ENCODE peak calls at places on chromosomes 13 and 19, in five cellular contexts. One of them, this sample, is unnamed. For H3K4me1, the result is how much of the 10 kb centered on the place peaks cover.

GRCh38 chr13:59043016-59043415 is 1120.7 kb downstream of the DIAPH3 start:
- DNase-seq in adrenal gland: no peak
- DNase-seq in endothelial cell of umbilical vein: no peak
- DNase-seq in A549: no peak
- DNase-seq in tibial nerve: no peak
- DNase-seq in this sample: no peak

GRCh38 chr13:105565328-105565727 is 970.1 kb downstream of the EFNB2 start:
- DNase-seq in adrenal gland: no peak
- DNase-seq in endothelial cell of umbilical vein: no peak
- DNase-seq in A549: no peak
- DNase-seq in tibial nerve: no peak
- DNase-seq in this sample: no peak

GRCh38 chr13:81138353-81138995 is 797.5 kb upstream of the SPRY2 start:
- DNase-seq in adrenal gland: no peak
- DNase-seq in endothelial cell of umbilical vein: no peak
- DNase-seq in A549: no peak
- DNase-seq in tibial nerve: no peak
- DNase-seq in this sample: no peak

GRCh38 chr13:97574926-97575325 is 141.0 kb downstream of the RAP2A start:
- DNase-seq in adrenal gland: peak
- DNase-seq in endothelial cell of umbilical vein: peak
- DNase-seq in A549: no peak
- DNase-seq in tibial nerve: no peak
- DNase-seq in this sample: no peak

GRCh38 chr19:12930002-12930645 is 3.4 kb downstream of the FARSA start:
- DNase-seq in adrenal gland: no peak
- DNase-seq in endothelial cell of umbilical vein: no peak
- DNase-seq in A549: no peak
- DNase-seq in tibial nerve: no peak
- DNase-seq in this sample: no peak

GRCh38 chr13:27979001-27979643 is 9.4 kb downstream of the URAD start:
- DNase-seq in adrenal gland: no peak
- DNase-seq in endothelial cell of umbilical vein: no peak
- DNase-seq in A549: no peak
- DNase-seq in tibial nerve: no peak
- DNase-seq in this sample: no peak

GRCh38 chr19:47643281-47643680 is 34.3 kb downstream of the BICRA start:
- DNase-seq in adrenal gland: no peak
- DNase-seq in endothelial cell of umbilical vein: no peak
- DNase-seq in A549: no peak
- DNase-seq in tibial nerve: no peak
- DNase-seq in this sample: no peak

GRCh38 chr13:50521750-50522149 is 321.7 kb downstream of the DLEU7 start:
- DNase-seq in adrenal gland: peak
- DNase-seq in endothelial cell of umbilical vein: no peak
- DNase-seq in A549: no peak
- DNase-seq in tibial nerve: no peak
- DNase-seq in this sample: no peak

GRCh38 chr19:40263440-40264313 is 21.5 kb downstream of the AKT2 start:
- DNase-seq in adrenal gland: no peak
- DNase-seq in endothelial cell of umbilical vein: no peak
- DNase-seq in A549: no peak
- DNase-seq in tibial nerve: no peak
- DNase-seq in this sample: no peak

GRCh38 chr13:27465611-27466010 is 15.2 kb upstream of the MTIF3 start:
- DNase-seq in adrenal gland: no peak
- DNase-seq in endothelial cell of umbilical vein: peak
- DNase-seq in A549: no peak
- DNase-seq in tibial nerve: no peak
- DNase-seq in this sample: no peak

GRCh38 chr19:2215281-2215751 is 20.8 kb downstream of the PLEKHJ1 start:
- DNase-seq in adrenal gland: no peak
- DNase-seq in endothelial cell of umbilical vein: no peak
- DNase-seq in A549: no peak
- DNase-seq in tibial nerve: no peak
- DNase-seq in this sample: no peak

GRCh38 chr19:2210987-2211740 is 25.0 kb downstream of the PLEKHJ1 start:
- DNase-seq in adrenal gland: no peak
- DNase-seq in endothelial cell of umbilical vein: no peak
- DNase-seq in A549: no peak
- DNase-seq in tibial nerve: no peak
- DNase-seq in this sample: no peak

GRCh38 chr19:2214253-2214652 is 21.9 kb downstream of the PLEKHJ1 start:
- DNase-seq in adrenal gland: no peak
- DNase-seq in endothelial cell of umbilical vein: no peak
- DNase-seq in A549: no peak
- DNase-seq in tibial nerve: no peak
- DNase-seq in this sample: no peak

GRCh38 chr19:2213799-2214198 is 22.3 kb downstream of the PLEKHJ1 start:
- DNase-seq in adrenal gland: no peak
- DNase-seq in endothelial cell of umbilical vein: no peak
- DNase-seq in A549: no peak
- DNase-seq in tibial nerve: no peak
- DNase-seq in this sample: no peak

DNA sequence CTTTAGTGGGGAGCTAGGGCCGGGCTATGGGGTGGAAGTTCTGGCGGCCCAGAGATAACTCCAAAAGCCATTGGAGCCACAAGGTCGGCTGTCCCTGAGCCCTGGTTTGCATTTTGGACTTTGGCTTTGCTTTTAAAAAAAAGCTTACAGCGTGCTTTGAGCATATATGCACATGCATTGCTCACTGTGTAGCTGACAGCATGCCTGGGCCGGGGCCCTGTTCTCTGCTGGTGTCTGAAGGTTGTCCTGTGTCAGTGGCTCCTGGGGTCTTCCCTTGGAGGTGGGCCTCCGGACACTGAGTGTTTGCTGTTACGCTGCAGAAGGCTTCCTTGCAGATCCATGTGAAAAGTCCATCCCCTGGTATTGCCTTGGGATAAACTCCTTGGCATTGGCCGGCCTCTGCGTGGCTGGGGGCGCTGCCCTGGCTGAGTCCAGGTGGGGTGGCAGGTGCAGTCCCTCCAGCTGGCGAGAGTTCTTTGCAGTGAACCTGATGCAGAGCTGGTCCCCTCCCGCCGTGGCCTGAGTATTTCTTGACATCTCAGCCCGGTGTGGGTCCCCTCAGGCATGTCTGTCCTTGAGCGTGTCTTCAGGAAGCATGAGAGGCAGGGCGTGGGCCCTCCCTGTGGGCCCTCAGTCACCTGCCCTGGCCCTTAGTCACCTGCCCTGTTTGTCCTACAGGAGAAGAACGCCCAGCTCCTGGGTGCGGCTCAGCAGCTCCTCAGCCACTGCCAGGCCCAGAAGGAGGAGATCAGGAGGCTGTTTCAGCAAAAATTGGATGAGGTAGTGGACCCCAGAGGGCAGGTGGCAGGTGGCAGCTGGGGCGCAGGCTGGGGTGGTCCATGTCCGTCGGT is 23.0 kb downstream of the PLEKHJ1 start:
- DNase-seq in adrenal gland: no peak
- DNase-seq in endothelial cell of umbilical vein: no peak
- DNase-seq in A549: no peak
- DNase-seq in tibial nerve: no peak
- DNase-seq in this sample: no peak
- TF ChIP-seq POLR2A in adrenal gland: no peak
- TF ChIP-seq POLR2A in endothelial cell of umbilical vein: no peak
- TF ChIP-seq POLR2A in A549: no peak
- TF ChIP-seq POLR2A in tibial nerve: no peak
- TF ChIP-seq POLR2A in this sample: no peak

GRCh38 chr13:40618581-40619478 is 47.6 kb downstream of the FOXO1 start:
- DNase-seq in adrenal gland: no peak
- DNase-seq in endothelial cell of umbilical vein: no peak
- DNase-seq in A549: no peak
- DNase-seq in tibial nerve: no peak
- DNase-seq in this sample: no peak

GRCh38 chr13:40619479-40619814 is 47.0 kb downstream of the FOXO1 start:
- DNase-seq in adrenal gland: no peak
- DNase-seq in endothelial cell of umbilical vein: no peak
- DNase-seq in A549: no peak
- DNase-seq in tibial nerve: no peak
- DNase-seq in this sample: no peak

GRCh38 chr13:40613954-40614353 is 52.5 kb downstream of the FOXO1 start:
- DNase-seq in adrenal gland: no peak
- DNase-seq in endothelial cell of umbilical vein: no peak
- DNase-seq in A549: no peak
- DNase-seq in tibial nerve: no peak
- DNase-seq in this sample: no peak

GRCh38 chr13:40615619-40616018 is 50.8 kb downstream of the FOXO1 start:
- DNase-seq in adrenal gland: no peak
- DNase-seq in endothelial cell of umbilical vein: no peak
- DNase-seq in A549: no peak
- DNase-seq in tibial nerve: no peak
- DNase-seq in this sample: no peak

GRCh38 chr13:40617801-40618356 is 48.6 kb downstream of the FOXO1 start:
- DNase-seq in adrenal gland: no peak
- DNase-seq in endothelial cell of umbilical vein: no peak
- DNase-seq in A549: no peak
- DNase-seq in tibial nerve: no peak
- DNase-seq in this sample: no peak
- H3K4me1 ChIP-seq in adrenal gland: under half
- H3K4me1 ChIP-seq in endothelial cell of umbilical vein: under half
- H3K4me1 ChIP-seq in A549: under half
- H3K4me1 ChIP-seq in tibial nerve: under half
- H3K4me1 ChIP-seq in this sample: under half

DNA sequence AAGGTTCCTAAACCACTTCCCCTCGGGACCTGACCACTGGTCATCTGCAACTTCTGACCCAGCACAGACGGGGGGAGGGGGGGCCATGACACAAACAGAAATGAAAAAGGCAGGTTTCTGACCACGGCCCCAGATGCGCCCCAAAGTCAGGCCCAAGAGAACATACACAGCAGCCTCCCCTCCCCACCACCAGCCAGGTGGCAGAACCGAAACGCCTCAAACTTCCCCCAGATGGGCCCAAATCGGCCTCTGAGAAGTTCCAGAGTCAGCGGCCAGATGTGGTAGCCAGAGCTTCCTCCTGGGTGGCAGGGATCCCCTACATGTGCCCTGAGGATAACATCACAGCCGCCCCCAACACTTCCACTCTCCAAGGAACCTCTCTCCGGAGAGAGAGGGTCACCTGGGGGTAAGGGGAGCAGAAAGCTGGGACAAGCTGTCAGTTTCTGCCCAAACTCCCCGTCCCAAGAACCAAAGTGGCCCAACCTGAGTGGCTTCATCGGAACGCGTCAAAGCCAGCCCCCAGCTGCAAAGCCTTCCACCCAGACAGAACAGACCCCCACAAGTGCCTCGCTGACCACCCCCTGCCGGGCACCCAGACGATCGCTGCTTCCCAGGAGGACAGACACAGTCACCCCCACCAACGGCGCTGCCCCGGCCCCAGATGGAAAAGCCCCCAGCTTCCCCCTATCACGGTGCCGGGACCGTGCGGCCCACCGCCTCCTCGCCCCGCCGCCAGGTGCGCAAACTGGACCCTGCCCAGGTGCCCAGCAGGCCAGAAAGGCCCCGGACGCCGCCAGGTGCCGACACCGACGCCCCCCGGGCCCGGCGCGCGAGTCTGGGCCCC is 800 bp downstream of the ELL start:
- DNase-seq in adrenal gland: no peak
- DNase-seq in endothelial cell of umbilical vein: peak
- DNase-seq in A549: no peak
- DNase-seq in tibial nerve: peak
- DNase-seq in this sample: no peak
- TF ChIP-seq POLR2A in adrenal gland: no peak
- TF ChIP-seq POLR2A in endothelial cell of umbilical vein: no peak
- TF ChIP-seq POLR2A in A549: no peak
- TF ChIP-seq POLR2A in tibial nerve: peak
- TF ChIP-seq POLR2A in this sample: no peak

DNA sequence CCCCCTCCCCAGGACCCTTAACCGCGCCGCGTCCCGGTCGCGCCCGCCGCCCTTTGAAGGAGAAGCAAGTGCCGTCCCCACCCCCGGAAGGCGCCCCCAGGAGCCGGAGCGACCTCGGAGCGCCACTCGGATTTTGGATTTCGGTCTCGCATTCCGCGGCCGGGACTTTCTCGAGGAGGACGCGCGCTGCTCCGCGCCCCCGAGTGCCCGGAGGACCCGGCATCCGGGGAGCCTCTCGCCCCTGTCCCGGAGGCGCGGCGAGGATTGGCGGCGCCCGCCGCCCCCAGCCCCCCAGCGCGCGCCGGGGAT is 1.6 kb downstream of the MIDN start:
- DNase-seq in adrenal gland: no peak
- DNase-seq in endothelial cell of umbilical vein: no peak
- DNase-seq in A549: no peak
- DNase-seq in tibial nerve: no peak
- DNase-seq in this sample: no peak
- H3K4me1 ChIP-seq in adrenal gland: half or more
- H3K4me1 ChIP-seq in endothelial cell of umbilical vein: under half
- H3K4me1 ChIP-seq in A549: under half
- H3K4me1 ChIP-seq in tibial nerve: under half
- H3K4me1 ChIP-seq in this sample: under half

GRCh38 chr19:2575734-2576481 is 100.0 kb downstream of the GADD45B start:
- DNase-seq in adrenal gland: no peak
- DNase-seq in endothelial cell of umbilical vein: no peak
- DNase-seq in A549: no peak
- DNase-seq in tibial nerve: peak
- DNase-seq in this sample: no peak
- TF ChIP-seq POLR2A in adrenal gland: no peak
- TF ChIP-seq POLR2A in endothelial cell of umbilical vein: no peak
- TF ChIP-seq POLR2A in A549: no peak
- TF ChIP-seq POLR2A in tibial nerve: no peak
- TF ChIP-seq POLR2A in this sample: no peak

DNA sequence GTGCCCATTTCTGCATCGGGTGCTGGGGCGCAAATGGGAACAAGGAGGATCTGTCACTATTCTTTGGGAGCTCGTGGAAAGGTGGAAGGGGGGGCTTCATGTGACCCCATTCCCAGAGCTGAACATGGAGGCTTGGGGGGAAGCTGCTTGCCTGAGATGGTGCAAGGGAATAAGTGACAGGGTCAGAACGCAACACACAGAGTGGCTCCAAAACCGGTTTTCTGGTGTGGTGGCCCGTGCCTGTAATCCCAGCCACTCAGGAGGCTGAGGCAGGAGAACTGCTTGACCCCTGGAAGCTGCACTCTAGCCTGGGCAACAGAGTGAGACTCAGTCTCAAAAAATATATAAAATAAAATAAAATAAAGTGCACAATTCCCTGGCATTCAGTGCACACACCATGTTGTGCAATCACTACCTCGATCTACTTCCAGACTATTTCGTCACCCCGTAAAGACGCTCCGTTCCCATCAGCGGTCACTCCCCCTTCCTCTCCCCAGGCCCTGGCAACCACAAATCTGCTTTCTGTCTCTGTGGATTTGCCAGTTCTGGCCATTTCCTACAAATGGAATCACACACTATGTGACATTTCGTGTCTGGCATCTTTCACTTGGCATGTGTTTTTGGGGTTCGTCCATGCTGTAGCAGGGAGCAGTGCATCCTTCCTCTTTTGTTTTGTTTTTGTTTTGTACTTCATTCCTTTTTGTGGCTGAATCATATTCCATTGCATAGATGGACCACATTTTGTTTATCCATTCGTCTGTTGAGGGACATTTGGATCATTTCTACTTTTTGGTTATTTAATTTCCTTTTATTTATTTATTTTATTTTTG is 18.3 kb upstream of the COMP start:
- DNase-seq in adrenal gland: no peak
- DNase-seq in endothelial cell of umbilical vein: no peak
- DNase-seq in A549: no peak
- DNase-seq in tibial nerve: peak
- DNase-seq in this sample: peak
- H3K4me1 ChIP-seq in adrenal gland: under half
- H3K4me1 ChIP-seq in endothelial cell of umbilical vein: under half
- H3K4me1 ChIP-seq in A549: under half
- H3K4me1 ChIP-seq in tibial nerve: under half
- H3K4me1 ChIP-seq in this sample: under half

GRCh38 chr19:55667958-55668357 is 7.1 kb upstream of the EPN1 start:
- DNase-seq in adrenal gland: no peak
- DNase-seq in endothelial cell of umbilical vein: no peak
- DNase-seq in A549: no peak
- DNase-seq in tibial nerve: no peak
- DNase-seq in this sample: no peak
- TF ChIP-seq POLR2A in adrenal gland: no peak
- TF ChIP-seq POLR2A in endothelial cell of umbilical vein: no peak
- TF ChIP-seq POLR2A in A549: no peak
- TF ChIP-seq POLR2A in tibial nerve: no peak
- TF ChIP-seq POLR2A in this sample: no peak

This sample was measured in prostate gland.